ENCODE peak calls at places on chromosome 12, in four cellular contexts. B is hepatocyte, P is HepG2, H is mammary epithelial cell. M is an unnamed sample.

GRCh38 chr12:30847259-30847658 is 79.3 kb upstream of the TSPAN11 start:
- DNase-seq in B (peak), P (peak), H (peak), M (peak)

GRCh38 chr12:23950775-23951391 is 1.4 kb upstream of the SOX5 start:
- DNase-seq in B (peak), P (peak), H (no peak), M (peak)

GRCh38 chr12:10607885-10608458 is 5.4 kb downstream of the MAGOHB start:
- DNase-seq in B (no peak), P (no peak), H (no peak), M (no peak)

GRCh38 chr12:58310828-58311273 is 369.5 kb downstream of the ATP23 start:
- DNase-seq in B (peak), P (peak), H (peak), M (peak)

GRCh38 chr12:23941780-23942179 is 7.7 kb downstream of the SOX5 start:
- DNase-seq in B (no peak), P (peak), H (no peak), M (no peak)

GRCh38 chr12:47087088-47087688 is 7.4 kb upstream of the AMIGO2 start:
- DNase-seq in B (no peak), P (no peak), H (no peak), M (peak)

GRCh38 chr12:38159092-38159551 is 157.5 kb upstream of the ALG10B start:
- DNase-seq in B (no peak), P (no peak), H (no peak), M (no peak)

GRCh38 chr12:3896851-3897351 is 23.7 kb upstream of the PARP11 start:
- DNase-seq in B (no peak), P (no peak), H (peak), M (no peak)

GRCh38 chr12:57549909-57550627 is at the start of gene KIF5A:
- DNase-seq in B (peak), P (no peak), H (no peak), M (no peak)

GRCh38 chr12:124847113-124847512 is 16.6 kb downstream of the SCARB1 start:
- DNase-seq in B (no peak), P (no peak), H (no peak), M (no peak)
- H3K4me3 ChIP-seq in B (no peak), P (no peak), H (no peak), M (no peak)

GRCh38 chr12:49537709-49538601 is 875 bp upstream of the KCNH3 start:
- DNase-seq in B (peak), P (no peak), H (no peak), M (no peak)

GRCh38 chr12:49540229-49541139 is 1.7 kb downstream of the KCNH3 start:
- DNase-seq in B (no peak), P (no peak), H (peak), M (no peak)

GRCh38 chr12:49538740-49539403 is at the start of gene KCNH3:
- DNase-seq in B (peak), P (no peak), H (peak), M (peak)

GRCh38 chr12:49541140-49541861 is 2.5 kb downstream of the KCNH3 start:
- DNase-seq in B (no peak), P (no peak), H (no peak), M (no peak)

DNA sequence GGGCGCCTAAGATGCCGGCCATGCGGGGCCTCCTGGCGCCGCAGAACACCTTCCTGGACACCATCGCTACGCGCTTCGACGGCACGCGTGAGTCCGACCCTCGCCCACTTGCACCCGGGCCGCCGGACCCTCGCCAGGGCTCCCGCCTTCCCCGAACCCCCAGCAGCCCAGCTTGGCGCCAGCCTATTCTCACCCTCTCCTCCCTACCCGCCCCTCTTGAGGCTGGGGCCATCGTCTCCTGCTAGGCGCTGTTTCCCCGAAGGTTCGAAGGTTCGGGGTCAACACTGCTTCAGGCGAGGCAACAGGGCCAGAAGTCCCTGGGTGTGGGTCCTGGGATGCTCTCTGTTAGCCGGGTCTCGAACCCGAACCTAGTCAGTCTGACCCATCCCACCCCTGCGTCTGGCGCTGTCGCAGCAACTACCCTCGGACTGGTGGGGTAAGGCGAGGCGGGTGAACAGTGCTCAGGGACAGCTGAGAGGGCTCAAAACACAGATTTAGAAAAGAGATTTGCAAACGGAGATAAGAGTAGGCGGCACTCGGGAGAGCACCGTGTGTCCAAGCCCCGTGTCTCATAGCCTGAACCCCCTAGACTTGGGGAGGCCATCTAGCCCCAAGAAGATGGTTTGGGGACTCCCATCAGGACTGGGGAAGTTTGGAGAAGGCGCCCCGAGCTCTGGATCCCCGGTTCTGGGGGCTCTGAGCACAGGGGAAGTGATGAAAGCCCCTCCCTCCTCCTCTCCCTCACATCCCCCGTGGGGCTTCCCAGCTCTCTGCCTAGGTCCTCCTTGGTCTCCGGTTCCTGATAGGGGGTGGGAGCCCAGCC is 787 bp downstream of the KCNH3 start:
- DNase-seq in B (peak), P (no peak), H (no peak), M (no peak)
- TF ChIP-seq EZH2 in B (peak), P (peak), H (no peak), M (peak)

GRCh38 chr12:111570090-111570961 is 28.8 kb downstream of the ATXN2 start:
- DNase-seq in B (peak), P (no peak), H (peak), M (peak)
- H3K4me3 ChIP-seq in B (no peak), P (no peak), H (no peak), M (peak)

GRCh38 chr12:94874086-94874985 is 129.2 kb downstream of the NDUFA12 start:
- DNase-seq in B (no peak), P (no peak), H (no peak), M (no peak)
- TF ChIP-seq EZH2 in B (peak), P (no peak), H (peak), M (peak)

GRCh38 chr12:9039397-9039977 is 50.1 kb downstream of the KLRG1 start:
- DNase-seq in B (peak), P (peak), H (peak), M (peak)
- H3K4me3 ChIP-seq in B (no peak), P (no peak), H (no peak), M (no peak)

DNA sequence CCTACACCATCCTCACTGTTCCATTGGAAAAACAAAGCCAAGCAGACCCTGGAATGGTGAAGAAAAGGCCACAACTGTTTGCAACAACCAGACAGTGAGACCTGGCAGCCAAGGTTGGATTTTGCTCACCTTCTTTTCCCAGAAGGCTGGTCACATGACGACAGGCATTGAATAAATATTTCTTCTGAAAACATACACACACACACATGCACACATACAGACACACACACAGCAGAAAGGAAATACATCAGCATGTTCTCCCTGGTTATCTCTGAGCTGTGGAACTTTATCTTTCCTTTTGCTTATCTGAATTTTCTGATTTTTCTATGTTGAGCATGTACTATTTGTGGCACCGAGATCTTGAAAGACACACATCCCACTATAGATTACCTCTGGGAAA is 38.0 kb upstream of the CCDC60 start:
- DNase-seq in B (peak), P (no peak), H (no peak), M (no peak)
- TF ChIP-seq EZH2 in B (no peak), P (no peak), H (no peak), M (no peak)

DNA sequence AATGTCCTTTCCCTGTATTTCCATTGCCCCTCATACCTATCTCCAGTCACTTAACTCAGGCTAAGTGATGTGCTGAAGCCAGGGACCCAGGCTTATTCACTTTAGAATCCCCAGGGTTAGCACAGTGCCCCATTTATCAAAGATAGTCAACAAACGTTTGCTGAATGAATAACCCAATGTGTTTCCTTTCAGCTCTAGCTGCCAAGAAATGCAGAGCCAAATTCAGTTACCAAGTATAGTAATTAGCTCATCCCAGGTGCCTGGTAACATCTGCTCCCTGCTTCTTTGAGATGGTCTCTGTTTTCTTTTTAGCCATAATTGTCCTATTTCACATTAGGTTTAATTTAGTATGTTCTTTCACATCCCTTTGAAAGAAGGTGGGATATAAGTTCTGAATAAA is 189.5 kb downstream of the PHLDA1 start:
- DNase-seq in B (no peak), P (no peak), H (no peak), M (peak)
- H3K4me3 ChIP-seq in B (no peak), P (no peak), H (no peak), M (no peak)

GRCh38 chr12:12731178-12731577 is 14.0 kb downstream of the CDKN1B start:
- DNase-seq in B (no peak), P (no peak), H (no peak), M (no peak)
- TF ChIP-seq EZH2 in B (no peak), P (no peak), H (no peak), M (no peak)

DNA sequence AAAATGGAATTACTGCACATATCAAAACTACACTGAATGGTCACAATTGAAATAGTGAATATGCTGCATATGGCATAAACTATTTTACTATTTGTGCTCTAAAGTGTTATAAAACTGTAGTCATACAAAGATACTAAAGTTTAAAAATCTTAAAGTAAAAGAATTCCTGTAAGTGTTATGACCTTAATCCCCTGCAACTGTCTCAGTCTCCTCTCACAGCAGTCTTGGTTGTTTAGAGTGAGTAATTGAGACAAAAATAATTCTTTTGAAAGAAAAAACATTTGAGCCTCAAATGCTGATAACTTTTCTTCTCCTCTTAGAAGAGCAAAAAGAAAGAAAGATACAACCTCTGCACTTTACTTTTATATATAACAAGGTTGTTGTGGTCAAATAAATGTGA is 99.9 kb downstream of the SYT1 start:
- DNase-seq in B (no peak), P (no peak), H (no peak), M (no peak)
- H3K4me3 ChIP-seq in B (no peak), P (no peak), H (no peak), M (no peak)

DNA sequence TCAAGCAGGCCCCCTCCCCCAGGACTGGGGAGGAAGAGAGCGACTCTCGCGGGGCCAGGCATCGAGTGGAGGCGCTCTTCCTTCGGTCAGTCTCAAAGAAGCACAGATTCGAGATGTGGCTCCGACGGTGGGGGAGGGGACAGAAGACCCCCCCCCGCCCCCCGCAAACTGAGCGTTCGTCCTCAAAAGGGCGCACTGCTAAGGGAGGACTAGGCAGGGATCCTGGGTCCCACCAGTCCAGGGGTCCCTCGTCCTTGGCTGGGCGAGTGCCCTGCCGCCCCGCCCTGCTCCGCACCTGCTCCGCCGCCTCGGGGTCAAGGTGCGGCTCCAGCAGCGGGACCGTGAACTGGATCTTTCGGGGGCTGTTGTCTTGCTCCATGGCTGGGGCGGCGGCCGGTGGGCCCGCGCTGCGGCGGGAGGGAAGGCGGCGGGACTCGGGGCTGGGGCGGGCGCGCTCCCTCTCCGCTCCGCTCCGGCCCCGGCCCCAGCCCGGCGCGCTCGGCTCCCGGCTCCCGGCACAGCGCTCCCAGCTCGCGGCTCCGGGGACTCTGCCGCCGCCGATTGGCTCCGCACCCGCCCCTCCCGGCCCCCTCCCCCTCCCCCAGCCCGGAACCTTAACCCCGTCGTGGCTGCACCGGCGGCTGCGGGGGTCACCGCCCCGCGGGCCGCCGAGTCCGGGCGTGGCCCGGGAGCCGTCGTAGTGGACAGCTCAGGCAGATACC is at the start of gene PPP1R1A:
- DNase-seq in B (peak), P (no peak), H (no peak), M (no peak)
- TF ChIP-seq EZH2 in B (no peak), P (no peak), H (peak), M (peak)

M was measured in astrocyte.